ENCODE peak calls at places on chromosome 1, in seven cellular contexts. V is foreskin keratinocyte; C is omental fat pad; X is CD8-positive, alpha-beta T cell; T is HL-60; Y is RWPE1; U is fibroblast of pulmonary artery. I is an unnamed sample.

GRCh38 chr1:216119600-216119999 is 303.6 kb downstream of the USH2A start:
- DNase-seq in U (peak), C (no peak), X (no peak), Y (peak), V (peak), T (peak), I (peak)

GRCh38 chr1:22910286-22910685 is 62.4 kb downstream of the LACTBL1 start:
- DNase-seq in X (no peak), T (no peak), V (no peak), Y (no peak), C (no peak), U (no peak), I (no peak)

GRCh38 chr1:47449702-47450552 is 12.1 kb downstream of the FOXD2 start:
- DNase-seq in T (no peak), X (no peak), Y (peak), V (no peak), U (no peak), C (no peak), I (peak)

GRCh38 chr1:50419192-50419906 is 3.9 kb downstream of the DMRTA2 start:
- DNase-seq in Y (no peak), V (no peak), T (no peak), U (no peak), X (no peak), C (no peak), I (no peak)

GRCh38 chr1:45177452-45177851 is 29.0 kb downstream of the ZSWIM5 start:
- DNase-seq in U (peak), C (no peak), Y (peak), V (no peak), T (no peak), X (no peak), I (peak)

GRCh38 chr1:54857741-54858665 is 29.0 kb downstream of the DHCR24 start:
- DNase-seq in C (no peak), T (no peak), U (peak), X (no peak), Y (peak), V (no peak), I (peak)

GRCh38 chr1:202164271-202165037 is 4.1 kb upstream of the PTPN7 start:
- DNase-seq in X (peak), C (no peak), T (no peak), U (no peak), Y (no peak), V (no peak), I (no peak)

GRCh38 chr1:244730153-244730933 is 77.4 kb downstream of the DESI2 start:
- DNase-seq in C (no peak), T (peak), Y (peak), V (no peak), U (peak), X (no peak), I (no peak)

GRCh38 chr1:228108742-228109072 is 392 bp downstream of the MRPL55 start:
- DNase-seq in T (no peak), X (no peak), U (no peak), C (no peak), V (no peak), Y (no peak), I (no peak)

GRCh38 chr1:80392529-80392928 is 1386.0 kb upstream of the ADGRL4 start:
- DNase-seq in T (no peak), U (peak), X (no peak), C (no peak), V (peak), Y (peak), I (peak)

GRCh38 chr1:25566186-25566729 is 22.9 kb downstream of the LDLRAP1 start:
- DNase-seq in T (no peak), C (no peak), U (no peak), X (no peak), V (no peak), Y (no peak), I (no peak)

GRCh38 chr1:92927870-92928269 is 33.4 kb downstream of the DIPK1A start:
- DNase-seq in T (no peak), X (no peak), C (no peak), U (no peak), Y (no peak), V (no peak), I (no peak)

GRCh38 chr1:217881607-217882332 is 250.6 kb downstream of the SPATA17 start:
- DNase-seq in C (no peak), Y (no peak), X (no peak), T (no peak), V (no peak), U (no peak), I (no peak)

GRCh38 chr1:10107985-10108663 is 75.4 kb downstream of the UBE4B start:
- DNase-seq in X (no peak), C (no peak), Y (peak), V (peak), U (peak), T (no peak), I (peak)

GRCh38 chr1:179447489-179447888 is 81.7 kb downstream of the AXDND1 start:
- DNase-seq in U (peak), V (no peak), Y (no peak), C (no peak), T (peak), X (no peak), I (peak)

GRCh38 chr1:158818991-158819405 is 12.2 kb upstream of the MNDA start:
- DNase-seq in X (no peak), Y (no peak), U (peak), T (no peak), C (no peak), V (no peak), I (no peak)

DNA sequence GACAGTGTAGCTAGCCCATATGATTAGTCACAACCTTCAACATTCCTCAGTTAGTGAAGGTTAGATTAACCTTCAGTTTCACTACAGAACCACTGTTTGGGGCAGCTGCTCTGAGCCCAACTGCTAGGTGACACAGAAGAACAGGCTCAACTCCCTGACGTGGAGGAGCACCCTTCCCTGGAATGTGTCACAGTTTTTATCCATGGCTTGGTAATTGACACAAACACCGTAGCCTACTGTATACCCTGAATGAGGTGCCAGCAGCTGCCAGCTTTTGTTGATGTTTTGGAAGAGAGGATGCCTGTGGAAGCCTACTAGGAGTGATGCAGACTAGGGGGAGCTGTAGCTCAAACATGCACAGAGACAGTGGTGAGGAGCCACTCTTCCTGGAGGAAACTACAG is 56.6 kb upstream of the CR2 start:
- DNase-seq in V (no peak), T (no peak), U (no peak), X (no peak), C (no peak), Y (no peak), I (peak)
- TF ChIP-seq CTCF in V (peak), T (no peak), U (peak), X (no peak), C (no peak), Y (no peak), I (no peak)

DNA sequence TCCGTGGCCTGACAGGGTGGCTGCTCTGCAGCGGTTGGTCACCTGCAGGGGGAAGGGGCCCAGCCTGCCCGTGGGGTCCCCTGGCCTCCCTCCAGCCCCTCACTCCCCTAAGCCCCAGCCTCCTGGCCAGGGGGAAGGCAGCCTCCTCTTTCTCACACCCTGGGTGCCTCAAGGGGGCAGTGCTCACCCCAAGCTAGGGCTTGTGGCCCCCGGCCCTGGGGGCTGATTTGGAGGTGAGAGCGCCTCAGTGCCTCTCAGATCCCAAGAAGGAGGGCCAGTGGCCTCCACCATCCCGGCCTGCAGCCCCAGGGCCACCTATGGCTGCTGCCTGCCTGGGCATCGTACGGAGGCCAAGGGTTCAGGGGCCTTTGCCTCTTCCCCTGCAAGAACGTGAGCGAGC is 66.4 kb upstream of the TTC34 start:
- DNase-seq in Y (no peak), T (no peak), U (no peak), X (no peak), V (no peak), C (no peak), I (no peak)
- TF ChIP-seq CTCF in Y (no peak), T (no peak), U (no peak), X (no peak), V (no peak), C (no peak), I (no peak)

GRCh38 chr1:41447995-41448770 is 36.3 kb downstream of the EDN2 start:
- DNase-seq in Y (peak), X (no peak), V (peak), T (no peak), C (no peak), U (no peak), I (no peak)

GRCh38 chr1:41448831-41449230 is 35.7 kb downstream of the EDN2 start:
- DNase-seq in C (no peak), U (no peak), V (no peak), X (no peak), T (no peak), Y (no peak), I (no peak)

GRCh38 chr1:41449326-41449921 is 35.1 kb downstream of the EDN2 start:
- DNase-seq in V (no peak), T (no peak), X (no peak), C (no peak), U (no peak), Y (no peak), I (no peak)

GRCh38 chr1:41452704-41453350 is 31.7 kb downstream of the EDN2 start:
- DNase-seq in X (no peak), V (no peak), Y (no peak), U (no peak), C (no peak), T (no peak), I (no peak)

GRCh38 chr1:41450747-41451285 is 33.7 kb downstream of the EDN2 start:
- DNase-seq in U (no peak), Y (no peak), T (no peak), X (no peak), V (no peak), C (no peak), I (peak)
- TF ChIP-seq CTCF in U (no peak), Y (no peak), T (no peak), X (no peak), V (no peak), C (no peak), I (no peak)

GRCh38 chr1:196155586-196155985 is 452.7 kb downstream of the KCNT2 start:
- DNase-seq in U (no peak), Y (no peak), T (no peak), C (no peak), V (no peak), X (no peak), I (no peak)
- TF ChIP-seq CTCF in U (no peak), Y (no peak), T (no peak), C (no peak), V (no peak), X (no peak), I (no peak)

GRCh38 chr1:151292207-151293030 is 10.3 kb downstream of the ZNF687 start:
- DNase-seq in C (no peak), Y (no peak), X (no peak), U (no peak), V (no peak), T (no peak), I (no peak)
- TF ChIP-seq CTCF in C (no peak), Y (no peak), X (no peak), U (no peak), V (no peak), T (no peak), I (no peak)

DNA sequence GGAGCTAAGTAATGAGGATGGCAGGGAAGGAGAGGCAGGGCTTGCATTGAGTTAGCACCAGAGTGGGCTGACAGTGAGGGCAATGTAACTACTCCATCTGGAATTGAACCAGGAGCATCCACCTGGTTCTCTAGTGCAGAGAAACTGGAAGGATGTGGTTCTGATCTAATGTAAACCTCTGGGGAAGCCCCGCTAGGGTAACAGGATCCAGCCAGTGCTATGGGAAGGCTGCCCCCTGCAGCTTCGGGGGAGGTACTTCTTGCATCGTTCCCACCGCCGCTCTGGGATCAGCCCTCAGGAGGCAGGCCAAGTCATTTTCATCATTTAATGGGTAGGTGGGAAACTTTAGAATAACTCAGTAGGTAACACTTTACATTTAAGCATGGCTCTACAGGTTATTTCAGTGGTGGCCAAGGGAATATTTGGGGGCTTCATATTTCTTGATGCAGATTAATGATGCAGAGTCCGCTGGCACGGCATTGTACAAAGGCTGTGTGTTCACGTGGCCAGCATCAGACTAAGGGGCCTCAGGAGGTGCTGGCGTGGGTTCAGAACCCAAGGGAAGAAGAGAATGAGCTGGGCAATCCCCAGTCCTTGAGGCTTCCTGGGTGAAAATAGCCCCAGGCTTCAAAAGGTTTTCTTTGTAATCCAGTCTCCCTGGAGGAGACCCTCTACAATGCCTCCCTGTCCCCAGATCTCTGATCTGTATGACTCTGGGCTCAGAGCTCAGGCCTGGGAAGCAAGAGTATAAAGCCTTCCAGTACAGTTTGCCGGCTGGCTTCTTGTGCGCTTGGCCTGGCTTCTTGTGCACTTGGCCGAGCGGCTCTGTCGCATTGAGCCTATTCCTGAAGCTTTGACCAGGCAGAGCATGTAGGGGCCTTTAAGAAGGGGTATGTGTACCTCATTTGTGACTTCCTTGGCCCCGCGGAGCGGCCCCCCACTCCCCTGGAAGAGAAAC is 26.4 kb upstream of the KAZN start:
- DNase-seq in Y (no peak), V (no peak), T (no peak), U (peak), X (no peak), C (no peak), I (peak)
- TF ChIP-seq CTCF in Y (no peak), V (peak), T (no peak), U (peak), X (no peak), C (no peak), I (no peak)

GRCh38 chr1:32240140-32240951 is 6.7 kb upstream of the FAM167B start:
- DNase-seq in U (peak), T (peak), X (peak), V (no peak), Y (peak), C (peak), I (peak)
- TF ChIP-seq CTCF in U (peak), T (no peak), X (peak), V (peak), Y (peak), C (no peak), I (no peak)

I was measured in MCF 10A.